ENCODE peak calls at places on chromosomes 2 and 18, in six cellular contexts. K is AG04449, D is right atrium auricular region, V is endodermal cell, A is fibroblast of lung, L is lower leg skin. Q is an unnamed sample.

GRCh38 chr2:85655961-85656403 is 12.0 kb downstream of the SFTPB start:
- DNase-seq in L (no peak), D (no peak), K (no peak), A (peak; percentile 68), V (no peak), Q (peak; percentile 66)

GRCh38 chr2:126187665-126188064 is 468.3 kb upstream of the GYPC start:
- DNase-seq in L (no peak), A (no peak), V (no peak), K (no peak), D (no peak), Q (peak; percentile 2)

GRCh38 chr2:88307817-88308216 is 137.7 kb downstream of the THNSL2 start:
- DNase-seq in D (no peak), K (no peak), V (peak; percentile 77), L (no peak), A (no peak), Q (no peak)

GRCh38 chr2:233085037-233085838 is 25.1 kb downstream of the INPP5D start:
- DNase-seq in V (no peak), D (no peak), L (peak; percentile 39), K (no peak), A (no peak), Q (no peak)

GRCh38 chr18:59272221-59272888 is 899 bp downstream of the RAX start:
- DNase-seq in L (no peak), V (peak; percentile 73), K (no peak), A (no peak), D (no peak), Q (no peak)

GRCh38 chr18:67514901-67515540 is 1.5 kb downstream of the DSEL start:
- DNase-seq in V (no peak), D (no peak), K (no peak), A (peak; percentile 53), L (no peak), Q (peak; percentile 25)

GRCh38 chr2:215693269-215693998 is 257.6 kb upstream of the FN1 start:
- DNase-seq in A (peak; percentile 95), D (no peak), K (peak; percentile 80), V (no peak), L (no peak), Q (peak; percentile 94)

GRCh38 chr2:112749755-112750559 is 14.5 kb downstream of the CKAP2L start:
- DNase-seq in K (peak; percentile 21), L (peak; percentile 92), V (peak; percentile 93), D (no peak), A (peak; percentile 65), Q (peak; percentile 82)

GRCh38 chr2:185074156-185074555 is 475.8 kb downstream of the ZNF804A start:
- DNase-seq in L (no peak), A (no peak), D (no peak), V (no peak), K (no peak), Q (no peak)

GRCh38 chr2:54593249-54593648 is 130.2 kb upstream of the EML6 start:
- DNase-seq in D (no peak), L (no peak), V (no peak), K (no peak), A (no peak), Q (no peak)

GRCh38 chr2:173749315-173749714 is 215.9 kb downstream of the SP3 start:
- DNase-seq in V (no peak), L (no peak), A (peak; percentile 39), K (no peak), D (no peak), Q (peak; percentile 61)

GRCh38 chr2:173751245-173751975 is 213.8 kb downstream of the SP3 start:
- DNase-seq in L (no peak), A (no peak), D (no peak), K (no peak), V (peak; percentile 53), Q (no peak)

GRCh38 chr2:173750831-173751230 is 214.3 kb downstream of the SP3 start:
- DNase-seq in V (no peak), D (no peak), K (no peak), L (no peak), A (no peak), Q (no peak)

GRCh38 chr2:173752152-173752551 is 213.0 kb downstream of the SP3 start:
- DNase-seq in K (no peak), D (no peak), L (no peak), A (peak; percentile 6), V (peak; percentile 56), Q (no peak)

DNA sequence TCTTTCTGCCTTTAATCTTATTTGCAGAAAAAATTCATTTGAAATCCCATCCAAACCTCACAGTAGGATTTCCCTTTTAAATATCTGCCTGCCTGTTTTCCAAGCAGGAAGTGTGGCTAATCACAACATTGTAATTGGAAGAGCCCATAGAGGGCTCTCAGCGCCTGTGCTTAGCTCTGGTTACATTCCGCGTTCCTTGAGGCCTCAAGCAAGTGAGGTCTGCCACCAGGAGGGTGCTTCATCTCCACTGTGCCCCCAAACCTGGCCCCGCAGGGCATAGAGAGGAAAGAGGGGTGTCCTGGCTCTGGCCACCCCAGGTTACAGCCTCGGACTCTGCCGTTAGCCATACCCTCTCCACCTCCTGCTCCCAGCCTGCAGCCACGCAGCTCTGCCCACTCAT is 214.8 kb downstream of the SP3 start:
- DNase-seq in V (peak; percentile 75), K (peak; percentile 9), D (no peak), A (peak; percentile 47), L (no peak), Q (peak; percentile 48)
- TF ChIP-seq CTCF in V (peak; percentile 45), K (no peak), D (peak; percentile 38), A (peak; percentile 23), L (no peak), Q (peak; percentile 23)

GRCh38 chr2:46800218-46800617 is 115.4 kb downstream of the MCFD2 start:
- DNase-seq in D (no peak), K (no peak), A (peak; percentile 60), V (peak; percentile 29), L (no peak), Q (peak; percentile 45)
- H3K4me3 ChIP-seq in D (no peak overlapping the region), K (peak overlapping the region; percentile 12), A (no peak overlapping the region), V (no peak overlapping the region), L (no peak overlapping the region), Q (no peak overlapping the region)

DNA sequence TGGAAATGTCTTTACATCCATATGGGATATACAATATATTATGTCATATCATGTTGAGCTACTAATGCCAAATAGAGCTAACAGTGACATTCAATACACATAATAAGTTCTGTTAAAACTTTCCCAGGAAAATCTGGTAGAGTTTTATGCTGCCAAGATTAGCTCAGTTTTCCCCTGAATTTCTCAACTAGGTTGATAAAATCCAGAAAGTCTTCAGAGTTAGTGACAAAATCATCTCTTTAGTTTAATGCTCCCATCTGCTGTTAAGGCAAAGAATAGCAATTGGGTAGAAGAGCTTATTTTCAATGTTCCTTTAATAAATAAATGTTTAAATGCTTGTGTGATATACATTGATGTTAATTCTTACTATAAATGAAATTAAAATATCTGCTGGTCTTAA is 10.0 kb downstream of the COL3A1 start:
- DNase-seq in K (no peak), D (no peak), V (no peak), L (no peak), A (peak; percentile 66), Q (peak; percentile 82)
- TF ChIP-seq CTCF in K (peak; percentile 8), D (peak; percentile 41), V (peak; percentile 50), L (no peak), A (peak; percentile 40), Q (peak; percentile 53)

DNA sequence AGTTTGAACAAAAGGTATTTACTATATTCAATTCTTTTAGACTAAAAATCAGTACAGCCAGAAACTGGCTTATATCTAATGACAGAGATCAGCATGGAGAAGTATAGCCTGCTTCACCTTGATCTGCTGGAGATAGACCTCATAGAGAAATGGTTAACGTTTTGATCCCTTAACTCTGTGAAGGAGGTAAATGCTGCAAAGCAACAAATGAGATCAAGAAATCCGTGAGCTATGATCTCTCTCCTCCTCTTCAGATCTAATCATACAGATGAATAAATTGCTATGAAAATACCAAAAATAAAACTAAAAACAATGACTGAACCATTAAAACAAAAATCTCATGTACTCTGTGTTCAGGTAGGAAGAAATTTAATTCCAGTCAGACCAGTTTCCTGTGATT is 42.8 kb downstream of the KLHL14 start:
- DNase-seq in K (no peak), D (no peak), L (no peak), A (no peak), V (no peak), Q (no peak)
- H3K4me3 ChIP-seq in K (peak overlapping the region; percentile 54), D (peak overlapping the region; percentile 16), L (peak overlapping the region; percentile 3), A (peak overlapping the region; percentile 43), V (no peak overlapping the region), Q (peak overlapping the region; percentile 40)

DNA sequence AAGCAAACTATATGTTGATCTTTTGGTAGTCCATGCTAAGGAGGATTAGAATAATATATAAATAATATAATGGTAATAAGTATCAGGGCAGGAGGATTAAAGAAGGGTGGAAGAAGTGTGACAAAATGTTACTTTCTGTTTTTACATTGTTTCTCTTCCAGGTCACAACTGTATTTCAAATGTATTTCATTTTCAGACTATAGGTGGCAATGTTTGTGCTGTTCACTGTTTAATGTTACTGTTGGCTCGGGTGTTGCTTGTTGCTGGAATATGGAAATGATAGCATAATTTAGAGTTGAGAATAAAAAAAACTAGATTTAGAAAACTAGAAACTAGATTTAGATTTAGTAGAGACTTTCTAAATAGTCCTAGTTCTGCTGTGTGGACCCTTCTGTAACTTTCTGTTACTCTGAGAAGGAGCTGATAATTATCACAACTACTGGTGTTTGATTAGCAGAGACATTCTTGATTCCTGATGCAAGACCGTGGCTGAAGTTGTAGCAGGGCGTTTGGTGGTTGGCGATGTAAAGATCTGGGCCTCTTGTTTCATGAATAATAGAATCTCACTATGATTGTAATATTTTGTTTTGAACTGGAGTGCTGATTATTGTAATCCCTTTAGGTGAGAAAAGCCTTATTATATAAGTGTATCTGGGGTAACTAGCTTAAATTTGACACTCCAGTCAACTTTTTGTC is 7.9 kb downstream of the NEDD4L start:
- DNase-seq in L (no peak), A (peak; percentile 41), V (no peak), K (no peak), D (no peak), Q (peak; percentile 32)
- TF ChIP-seq CTCF in L (no peak), A (peak; percentile 39), V (peak; percentile 31), K (peak; percentile 7), D (peak; percentile 40), Q (peak; percentile 34)